ENCODE peak calls at places on chromosomes 1 and 21, in seven cellular contexts. S is effector CD4-positive, alpha-beta T cell; I is naive thymus-derived CD8-positive, alpha-beta T cell; Z is fibroblast of gingiva; K is HT1080; R is ELR; H is neural progenitor cell. X is an unnamed sample.

GRCh38 chr1:116806245-116806644 is 52.0 kb downstream of the CD2 start:
- DNase-seq in K (no peak), I (peak), R (no peak), H (no peak), Z (no peak), S (peak), X (peak)

GRCh38 chr1:155166006-155166372 is 7.1 kb downstream of the KRTCAP2 start:
- DNase-seq in R (no peak), H (peak), I (no peak), K (no peak), S (no peak), Z (no peak), X (no peak)

GRCh38 chr1:7301346-7301993 is 469.6 kb upstream of the VAMP3 start:
- DNase-seq in K (no peak), I (no peak), R (peak), H (no peak), Z (no peak), S (no peak), X (no peak)

GRCh38 chr1:201795066-201795465 is 33.9 kb upstream of the IPO9 start:
- DNase-seq in Z (peak), K (peak), H (peak), S (no peak), I (no peak), R (peak), X (no peak)

GRCh38 chr1:56967900-56968832 is 2.4 kb upstream of the C8B start:
- DNase-seq in Z (no peak), K (no peak), I (no peak), H (peak), R (peak), S (no peak), X (peak)

GRCh38 chr1:69567847-69568434 is at the start of gene LRRC7:
- DNase-seq in S (no peak), H (peak), Z (no peak), R (peak), K (peak), I (no peak), X (no peak)

GRCh38 chr21:27477321-27477720 is 510.4 kb upstream of the ADAMTS5 start:
- DNase-seq in I (no peak), H (no peak), Z (peak), S (no peak), K (no peak), R (no peak), X (no peak)

GRCh38 chr1:70075751-70076150 is 129.6 kb downstream of the LRRC40 start:
- DNase-seq in H (peak), I (no peak), S (no peak), R (no peak), Z (no peak), K (no peak), X (no peak)

GRCh38 chr1:47635597-47635996 is 197.8 kb downstream of the FOXD2 start:
- DNase-seq in I (no peak), K (no peak), S (no peak), Z (no peak), R (peak), H (no peak), X (no peak)

GRCh38 chr1:95023399-95024050 is 49.2 kb downstream of the ALG14 start:
- DNase-seq in S (no peak), H (no peak), Z (peak), K (peak), R (peak), I (no peak), X (no peak)

GRCh38 chr1:228110536-228110935 is 1.4 kb upstream of the MRPL55 start:
- DNase-seq in K (no peak), Z (no peak), R (no peak), I (no peak), H (no peak), S (no peak), X (no peak)

GRCh38 chr1:168092566-168093355 is 44.0 kb downstream of the GPR161 start:
- DNase-seq in I (no peak), H (peak), S (no peak), K (no peak), Z (peak), R (peak), X (no peak)

GRCh38 chr1:205772607-205773032 is 2.7 kb downstream of the RAB29 start:
- DNase-seq in I (no peak), S (no peak), H (no peak), Z (no peak), K (no peak), R (peak), X (peak)

GRCh38 chr1:37634554-37635308 is at the start of gene RSPO1:
- DNase-seq in I (no peak), S (no peak), R (peak), K (no peak), Z (peak), H (peak), X (no peak)

GRCh38 chr21:46116189-46116845 is 18.4 kb downstream of the COL6A2 start:
- DNase-seq in I (no peak), K (no peak), S (no peak), H (no peak), R (no peak), Z (no peak), X (no peak)

GRCh38 chr1:184075040-184076029 is 23.8 kb downstream of the TSEN15 start:
- DNase-seq in Z (peak), I (peak), H (peak), S (no peak), R (peak), K (peak), X (peak)

GRCh38 chr1:57411262-57411661 is 12.6 kb downstream of the DAB1 start:
- DNase-seq in I (no peak), K (peak), S (no peak), H (no peak), R (peak), Z (no peak), X (no peak)

GRCh38 chr1:150564051-150564991 is 15.1 kb downstream of the MCL1 start:
- DNase-seq in I (peak), K (no peak), Z (peak), H (no peak), R (peak), S (no peak), X (peak)

GRCh38 chr1:204149635-204150565 is 1.9 kb downstream of the ETNK2 start:
- DNase-seq in I (no peak), S (no peak), R (no peak), Z (no peak), K (no peak), H (no peak), X (no peak)

GRCh38 chr1:177830531-177830930 is 139.3 kb downstream of the SEC16B start:
- DNase-seq in S (no peak), I (no peak), H (no peak), R (no peak), K (no peak), Z (no peak), X (no peak)

GRCh38 chr1:10152709-10153284 is 57.6 kb upstream of the KIF1B start:
- DNase-seq in I (no peak), R (peak), S (no peak), H (peak), Z (peak), K (peak), X (peak)

GRCh38 chr1:193311226-193311948 is 125.0 kb upstream of the B3GALT2 start:
- DNase-seq in Z (no peak), H (no peak), I (no peak), S (no peak), K (no peak), R (no peak), X (no peak)

GRCh38 chr1:157044326-157044725 is 1.2 kb downstream of the ARHGEF11 start:
- DNase-seq in I (no peak), S (no peak), K (no peak), R (peak), Z (no peak), H (no peak), X (no peak)

GRCh38 chr1:62407398-62408009 is 29.3 kb upstream of the USP1 start:
- DNase-seq in S (no peak), Z (peak), R (peak), I (peak), K (peak), H (peak), X (peak)